ENCODE peak calls at places on chromosomes 2 and 18, in ten cellular contexts. One of them, this sample, is unnamed. For H3K27me3, the result is how much of the 10 kb centered on the place peaks cover.

GRCh38 chr2:197086500-197086899 is 160.0 kb upstream of the PGAP1 start:
- DNase-seq in left ventricle myocardium inferior: no peak
- DNase-seq in left lung: no peak
- DNase-seq in sigmoid colon: no peak
- DNase-seq in MM.1S: no peak
- DNase-seq in right cardiac atrium: no peak
- DNase-seq in aorta: no peak
- DNase-seq in H1: no peak
- DNase-seq in CD4-positive, CD25-positive, alpha-beta regulatory T cell: no peak
- DNase-seq in fibroblast of lung: no peak
- DNase-seq in this sample: no peak

GRCh38 chr18:48829443-48830149 is 121.2 kb downstream of the SMAD7 start:
- DNase-seq in MM.1S: no peak
- DNase-seq in left ventricle myocardium inferior: no peak
- DNase-seq in fibroblast of lung: no peak
- DNase-seq in CD4-positive, CD25-positive, alpha-beta regulatory T cell: no peak
- DNase-seq in H1: no peak
- DNase-seq in sigmoid colon: peak
- DNase-seq in right cardiac atrium: peak
- DNase-seq in left lung: no peak
- DNase-seq in aorta: peak
- DNase-seq in this sample: no peak

GRCh38 chr2:10289891-10290290 is 12.8 kb upstream of the HPCAL1 start:
- DNase-seq in aorta: peak
- DNase-seq in left lung: no peak
- DNase-seq in left ventricle myocardium inferior: no peak
- DNase-seq in MM.1S: no peak
- DNase-seq in H1: no peak
- DNase-seq in CD4-positive, CD25-positive, alpha-beta regulatory T cell: no peak
- DNase-seq in sigmoid colon: no peak
- DNase-seq in fibroblast of lung: peak
- DNase-seq in right cardiac atrium: no peak
- DNase-seq in this sample: no peak

GRCh38 chr2:8628179-8628869 is 53.5 kb upstream of the ID2 start:
- DNase-seq in aorta: peak
- DNase-seq in sigmoid colon: no peak
- DNase-seq in left lung: no peak
- DNase-seq in H1: no peak
- DNase-seq in CD4-positive, CD25-positive, alpha-beta regulatory T cell: no peak
- DNase-seq in left ventricle myocardium inferior: no peak
- DNase-seq in MM.1S: no peak
- DNase-seq in fibroblast of lung: peak
- DNase-seq in right cardiac atrium: no peak
- DNase-seq in this sample: no peak

GRCh38 chr2:234110219-234110618 is 59.7 kb downstream of the SPP2 start:
- DNase-seq in sigmoid colon: no peak
- DNase-seq in MM.1S: no peak
- DNase-seq in left lung: no peak
- DNase-seq in fibroblast of lung: no peak
- DNase-seq in H1: no peak
- DNase-seq in right cardiac atrium: no peak
- DNase-seq in aorta: no peak
- DNase-seq in left ventricle myocardium inferior: no peak
- DNase-seq in CD4-positive, CD25-positive, alpha-beta regulatory T cell: no peak
- DNase-seq in this sample: no peak

GRCh38 chr2:239789711-239790110 is 235.4 kb downstream of the NDUFA10 start:
- DNase-seq in H1: no peak
- DNase-seq in right cardiac atrium: peak
- DNase-seq in fibroblast of lung: no peak
- DNase-seq in CD4-positive, CD25-positive, alpha-beta regulatory T cell: no peak
- DNase-seq in MM.1S: no peak
- DNase-seq in left lung: no peak
- DNase-seq in sigmoid colon: peak
- DNase-seq in aorta: peak
- DNase-seq in left ventricle myocardium inferior: no peak
- DNase-seq in this sample: no peak

GRCh38 chr2:43051316-43051715 is 175.1 kb downstream of the ZFP36L2 start:
- DNase-seq in left lung: no peak
- DNase-seq in sigmoid colon: peak
- DNase-seq in H1: no peak
- DNase-seq in fibroblast of lung: peak
- DNase-seq in left ventricle myocardium inferior: no peak
- DNase-seq in right cardiac atrium: no peak
- DNase-seq in aorta: peak
- DNase-seq in CD4-positive, CD25-positive, alpha-beta regulatory T cell: no peak
- DNase-seq in MM.1S: no peak
- DNase-seq in this sample: no peak

GRCh38 chr2:20484810-20485611 is 38.1 kb downstream of the RHOB start:
- DNase-seq in aorta: no peak
- DNase-seq in fibroblast of lung: no peak
- DNase-seq in MM.1S: no peak
- DNase-seq in right cardiac atrium: no peak
- DNase-seq in H1: no peak
- DNase-seq in left ventricle myocardium inferior: no peak
- DNase-seq in sigmoid colon: peak
- DNase-seq in CD4-positive, CD25-positive, alpha-beta regulatory T cell: no peak
- DNase-seq in left lung: no peak
- DNase-seq in this sample: no peak

GRCh38 chr18:36187826-36188721 is 777 bp downstream of the MOCOS start:
- DNase-seq in left lung: peak
- DNase-seq in MM.1S: no peak
- DNase-seq in right cardiac atrium: peak
- DNase-seq in H1: no peak
- DNase-seq in aorta: peak
- DNase-seq in sigmoid colon: no peak
- DNase-seq in fibroblast of lung: peak
- DNase-seq in left ventricle myocardium inferior: peak
- DNase-seq in CD4-positive, CD25-positive, alpha-beta regulatory T cell: no peak
- DNase-seq in this sample: peak

GRCh38 chr2:1728821-1729220 is 15.5 kb downstream of the PXDN start:
- DNase-seq in H1: no peak
- DNase-seq in MM.1S: no peak
- DNase-seq in left lung: peak
- DNase-seq in CD4-positive, CD25-positive, alpha-beta regulatory T cell: no peak
- DNase-seq in right cardiac atrium: peak
- DNase-seq in left ventricle myocardium inferior: peak
- DNase-seq in sigmoid colon: peak
- DNase-seq in fibroblast of lung: peak
- DNase-seq in aorta: peak
- DNase-seq in this sample: no peak

GRCh38 chr2:27891820-27892105 is 1.2 kb downstream of the BABAM2 start:
- DNase-seq in MM.1S: no peak
- DNase-seq in CD4-positive, CD25-positive, alpha-beta regulatory T cell: no peak
- DNase-seq in right cardiac atrium: no peak
- DNase-seq in sigmoid colon: no peak
- DNase-seq in H1: no peak
- DNase-seq in left lung: no peak
- DNase-seq in left ventricle myocardium inferior: no peak
- DNase-seq in aorta: no peak
- DNase-seq in fibroblast of lung: peak
- DNase-seq in this sample: no peak

GRCh38 chr18:62341423-62341920 is 16.4 kb downstream of the TNFRSF11A start:
- DNase-seq in left lung: no peak
- DNase-seq in right cardiac atrium: no peak
- DNase-seq in MM.1S: no peak
- DNase-seq in H1: no peak
- DNase-seq in sigmoid colon: no peak
- DNase-seq in CD4-positive, CD25-positive, alpha-beta regulatory T cell: no peak
- DNase-seq in left ventricle myocardium inferior: no peak
- DNase-seq in aorta: no peak
- DNase-seq in fibroblast of lung: no peak
- DNase-seq in this sample: no peak

GRCh38 chr2:11976090-11976489 is 229.7 kb downstream of the LPIN1 start:
- DNase-seq in H1: no peak
- DNase-seq in sigmoid colon: no peak
- DNase-seq in right cardiac atrium: no peak
- DNase-seq in left lung: no peak
- DNase-seq in MM.1S: no peak
- DNase-seq in fibroblast of lung: no peak
- DNase-seq in left ventricle myocardium inferior: no peak
- DNase-seq in CD4-positive, CD25-positive, alpha-beta regulatory T cell: no peak
- DNase-seq in aorta: no peak
- DNase-seq in this sample: no peak

GRCh38 chr2:14454102-14454676 is 178.3 kb upstream of the LRATD1 start:
- DNase-seq in CD4-positive, CD25-positive, alpha-beta regulatory T cell: no peak
- DNase-seq in MM.1S: no peak
- DNase-seq in sigmoid colon: no peak
- DNase-seq in aorta: no peak
- DNase-seq in fibroblast of lung: peak
- DNase-seq in left ventricle myocardium inferior: no peak
- DNase-seq in right cardiac atrium: no peak
- DNase-seq in H1: no peak
- DNase-seq in left lung: no peak
- DNase-seq in this sample: no peak

DNA sequence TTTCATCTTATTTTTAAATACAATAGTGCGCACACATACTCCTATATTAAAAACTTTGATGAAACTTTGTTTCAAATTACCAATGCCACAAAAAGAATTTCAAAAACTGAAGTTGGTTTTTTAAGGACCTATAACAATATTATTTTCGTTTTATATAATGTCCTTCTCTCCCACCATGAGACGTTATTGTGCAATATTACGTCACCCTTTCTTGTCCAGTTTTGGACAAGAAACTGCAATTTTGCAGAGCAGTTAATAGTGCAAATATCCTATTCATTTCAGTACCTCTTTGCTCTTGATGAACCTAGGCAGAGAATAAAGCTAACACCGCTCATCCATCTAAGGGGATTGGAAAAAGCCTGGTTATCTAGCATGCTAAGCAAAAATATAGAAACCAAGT is 9.7 kb upstream of the ZNF516 start:
- DNase-seq in H1: no peak
- DNase-seq in left ventricle myocardium inferior: no peak
- DNase-seq in aorta: no peak
- DNase-seq in right cardiac atrium: no peak
- DNase-seq in CD4-positive, CD25-positive, alpha-beta regulatory T cell: no peak
- DNase-seq in MM.1S: no peak
- DNase-seq in sigmoid colon: no peak
- DNase-seq in left lung: no peak
- DNase-seq in fibroblast of lung: no peak
- DNase-seq in this sample: no peak
- H3K27ac ChIP-seq in H1: no peak
- H3K27ac ChIP-seq in left ventricle myocardium inferior: no peak
- H3K27ac ChIP-seq in aorta: no peak
- H3K27ac ChIP-seq in right cardiac atrium: no peak
- H3K27ac ChIP-seq in CD4-positive, CD25-positive, alpha-beta regulatory T cell: no peak
- H3K27ac ChIP-seq in MM.1S: no peak
- H3K27ac ChIP-seq in sigmoid colon: no peak
- H3K27ac ChIP-seq in left lung: no peak
- H3K27ac ChIP-seq in fibroblast of lung: no peak
- H3K27ac ChIP-seq in this sample: no peak

GRCh38 chr2:202831241-202831997 is 40.1 kb downstream of the ICA1L start:
- DNase-seq in fibroblast of lung: peak
- DNase-seq in sigmoid colon: no peak
- DNase-seq in left ventricle myocardium inferior: no peak
- DNase-seq in H1: no peak
- DNase-seq in aorta: no peak
- DNase-seq in right cardiac atrium: no peak
- DNase-seq in MM.1S: peak
- DNase-seq in CD4-positive, CD25-positive, alpha-beta regulatory T cell: peak
- DNase-seq in left lung: no peak
- DNase-seq in this sample: no peak
- H3K4me3 ChIP-seq in fibroblast of lung: no peak
- H3K4me3 ChIP-seq in sigmoid colon: no peak
- H3K4me3 ChIP-seq in left ventricle myocardium inferior: no peak
- H3K4me3 ChIP-seq in H1: no peak
- H3K4me3 ChIP-seq in aorta: no peak
- H3K4me3 ChIP-seq in right cardiac atrium: no peak
- H3K4me3 ChIP-seq in MM.1S: no peak
- H3K4me3 ChIP-seq in CD4-positive, CD25-positive, alpha-beta regulatory T cell: peak
- H3K4me3 ChIP-seq in left lung: no peak
- H3K4me3 ChIP-seq in this sample: no peak

GRCh38 chr2:188609321-188610049 is 317.8 kb downstream of the GULP1 start:
- DNase-seq in CD4-positive, CD25-positive, alpha-beta regulatory T cell: no peak
- DNase-seq in aorta: no peak
- DNase-seq in left ventricle myocardium inferior: no peak
- DNase-seq in fibroblast of lung: peak
- DNase-seq in sigmoid colon: no peak
- DNase-seq in H1: no peak
- DNase-seq in right cardiac atrium: no peak
- DNase-seq in MM.1S: no peak
- DNase-seq in left lung: no peak
- DNase-seq in this sample: no peak
- H3K27me3 ChIP-seq in CD4-positive, CD25-positive, alpha-beta regulatory T cell: under half
- H3K27me3 ChIP-seq in aorta: under half
- H3K27me3 ChIP-seq in left ventricle myocardium inferior: under half
- H3K27me3 ChIP-seq in fibroblast of lung: under half
- H3K27me3 ChIP-seq in sigmoid colon: under half
- H3K27me3 ChIP-seq in H1: under half
- H3K27me3 ChIP-seq in right cardiac atrium: under half
- H3K27me3 ChIP-seq in MM.1S: under half
- H3K27me3 ChIP-seq in left lung: under half
- H3K27me3 ChIP-seq in this sample: under half

GRCh38 chr2:173191601-173192000 is 116.0 kb downstream of the MAP3K20 start:
- DNase-seq in H1: no peak
- DNase-seq in aorta: no peak
- DNase-seq in CD4-positive, CD25-positive, alpha-beta regulatory T cell: no peak
- DNase-seq in left lung: no peak
- DNase-seq in fibroblast of lung: peak
- DNase-seq in MM.1S: no peak
- DNase-seq in right cardiac atrium: no peak
- DNase-seq in left ventricle myocardium inferior: no peak
- DNase-seq in sigmoid colon: no peak
- DNase-seq in this sample: no peak

GRCh38 chr2:173187911-173188788 is 112.5 kb downstream of the MAP3K20 start:
- DNase-seq in H1: no peak
- DNase-seq in fibroblast of lung: peak
- DNase-seq in CD4-positive, CD25-positive, alpha-beta regulatory T cell: no peak
- DNase-seq in left ventricle myocardium inferior: no peak
- DNase-seq in right cardiac atrium: no peak
- DNase-seq in aorta: no peak
- DNase-seq in left lung: no peak
- DNase-seq in sigmoid colon: no peak
- DNase-seq in MM.1S: no peak
- DNase-seq in this sample: no peak

GRCh38 chr2:173193925-173194324 is 118.3 kb downstream of the MAP3K20 start:
- DNase-seq in H1: no peak
- DNase-seq in CD4-positive, CD25-positive, alpha-beta regulatory T cell: no peak
- DNase-seq in left lung: no peak
- DNase-seq in MM.1S: no peak
- DNase-seq in sigmoid colon: no peak
- DNase-seq in aorta: no peak
- DNase-seq in left ventricle myocardium inferior: no peak
- DNase-seq in right cardiac atrium: no peak
- DNase-seq in fibroblast of lung: peak
- DNase-seq in this sample: no peak

GRCh38 chr2:173195100-173195499 is 119.5 kb downstream of the MAP3K20 start:
- DNase-seq in sigmoid colon: no peak
- DNase-seq in fibroblast of lung: no peak
- DNase-seq in right cardiac atrium: no peak
- DNase-seq in MM.1S: no peak
- DNase-seq in aorta: no peak
- DNase-seq in left lung: no peak
- DNase-seq in H1: no peak
- DNase-seq in left ventricle myocardium inferior: no peak
- DNase-seq in CD4-positive, CD25-positive, alpha-beta regulatory T cell: no peak
- DNase-seq in this sample: no peak

DNA sequence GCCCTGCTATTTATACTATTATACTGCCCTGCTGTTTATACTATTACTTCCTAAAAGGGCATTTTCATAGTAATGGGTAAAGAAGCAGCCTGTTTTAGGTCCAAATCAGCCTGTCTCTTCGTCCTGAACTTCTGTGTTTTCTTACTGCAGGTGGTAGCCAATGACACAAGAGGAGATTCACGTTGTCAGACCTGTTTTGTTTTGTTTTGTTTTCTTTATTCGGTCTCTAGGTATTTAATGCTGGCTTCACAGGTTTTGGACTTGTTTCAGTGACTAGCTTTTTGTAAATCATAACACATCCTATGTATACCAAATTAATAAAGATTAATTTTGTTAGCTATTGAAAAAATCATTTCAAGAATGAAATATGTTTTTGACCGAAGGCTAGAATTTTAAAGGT is 116.4 kb downstream of the MAP3K20 start:
- DNase-seq in CD4-positive, CD25-positive, alpha-beta regulatory T cell: no peak
- DNase-seq in MM.1S: no peak
- DNase-seq in fibroblast of lung: no peak
- DNase-seq in sigmoid colon: no peak
- DNase-seq in left lung: no peak
- DNase-seq in aorta: no peak
- DNase-seq in H1: no peak
- DNase-seq in left ventricle myocardium inferior: no peak
- DNase-seq in right cardiac atrium: no peak
- DNase-seq in this sample: no peak
- H3K27ac ChIP-seq in CD4-positive, CD25-positive, alpha-beta regulatory T cell: no peak
- H3K27ac ChIP-seq in MM.1S: no peak
- H3K27ac ChIP-seq in fibroblast of lung: no peak
- H3K27ac ChIP-seq in sigmoid colon: peak
- H3K27ac ChIP-seq in left lung: no peak
- H3K27ac ChIP-seq in aorta: no peak
- H3K27ac ChIP-seq in H1: no peak
- H3K27ac ChIP-seq in left ventricle myocardium inferior: peak
- H3K27ac ChIP-seq in right cardiac atrium: no peak
- H3K27ac ChIP-seq in this sample: peak